ENCODE peak calls at places on chromosome 17, in seven cellular contexts. One of them, this sample, is unnamed.

GRCh38 chr17:13568746-13569739 is 32.7 kb downstream of the HS3ST3A1 start:
- DNase-seq in putamen: no peak
- DNase-seq in Daoy: peak
- DNase-seq in NCI-H460: no peak
- DNase-seq in AG04450: no peak
- DNase-seq in ascending aorta: no peak
- DNase-seq in mesothelial cell of epicardium: no peak
- DNase-seq in this sample: no peak

GRCh38 chr17:80183581-80184422 is 14.0 kb downstream of the CARD14 start:
- DNase-seq in putamen: no peak
- DNase-seq in NCI-H460: no peak
- DNase-seq in Daoy: no peak
- DNase-seq in AG04450: no peak
- DNase-seq in mesothelial cell of epicardium: no peak
- DNase-seq in ascending aorta: no peak
- DNase-seq in this sample: no peak

GRCh38 chr17:20228860-20229259 is 219.7 kb downstream of the SPECC1 start:
- DNase-seq in AG04450: no peak
- DNase-seq in ascending aorta: no peak
- DNase-seq in Daoy: no peak
- DNase-seq in putamen: no peak
- DNase-seq in mesothelial cell of epicardium: no peak
- DNase-seq in NCI-H460: no peak
- DNase-seq in this sample: no peak

GRCh38 chr17:2695243-2695960 is 16.2 kb downstream of the CLUH start:
- DNase-seq in Daoy: peak
- DNase-seq in mesothelial cell of epicardium: peak
- DNase-seq in AG04450: no peak
- DNase-seq in NCI-H460: no peak
- DNase-seq in ascending aorta: peak
- DNase-seq in putamen: no peak
- DNase-seq in this sample: no peak

GRCh38 chr17:48016112-48016511 is 21.5 kb downstream of the COPZ2 start:
- DNase-seq in ascending aorta: no peak
- DNase-seq in NCI-H460: no peak
- DNase-seq in mesothelial cell of epicardium: no peak
- DNase-seq in putamen: no peak
- DNase-seq in Daoy: peak
- DNase-seq in AG04450: no peak
- DNase-seq in this sample: no peak

GRCh38 chr17:65055280-65055707 is 1.2 kb downstream of the GNA13 start:
- DNase-seq in putamen: no peak
- DNase-seq in NCI-H460: no peak
- DNase-seq in Daoy: no peak
- DNase-seq in ascending aorta: no peak
- DNase-seq in mesothelial cell of epicardium: no peak
- DNase-seq in AG04450: no peak
- DNase-seq in this sample: no peak

GRCh38 chr17:13385481-13385907 is 216.2 kb downstream of the HS3ST3A1 start:
- DNase-seq in putamen: no peak
- DNase-seq in ascending aorta: no peak
- DNase-seq in mesothelial cell of epicardium: no peak
- DNase-seq in NCI-H460: no peak
- DNase-seq in Daoy: no peak
- DNase-seq in AG04450: no peak
- DNase-seq in this sample: no peak

GRCh38 chr17:41627316-41628072 is 3.1 kb upstream of the KRT17 start:
- DNase-seq in putamen: no peak
- DNase-seq in Daoy: no peak
- DNase-seq in NCI-H460: no peak
- DNase-seq in ascending aorta: no peak
- DNase-seq in mesothelial cell of epicardium: no peak
- DNase-seq in AG04450: no peak
- DNase-seq in this sample: no peak

GRCh38 chr17:30939059-30939689 is 17.4 kb downstream of the ADAP2 start:
- DNase-seq in AG04450: no peak
- DNase-seq in putamen: no peak
- DNase-seq in ascending aorta: no peak
- DNase-seq in mesothelial cell of epicardium: no peak
- DNase-seq in Daoy: no peak
- DNase-seq in NCI-H460: no peak
- DNase-seq in this sample: no peak

GRCh38 chr17:77619851-77620250 is 338.7 kb upstream of the TNRC6C start:
- DNase-seq in NCI-H460: no peak
- DNase-seq in Daoy: no peak
- DNase-seq in putamen: no peak
- DNase-seq in ascending aorta: no peak
- DNase-seq in AG04450: peak
- DNase-seq in mesothelial cell of epicardium: no peak
- DNase-seq in this sample: no peak

GRCh38 chr17:44358066-44358465 is 5.6 kb downstream of the FAM171A2 start:
- DNase-seq in AG04450: no peak
- DNase-seq in putamen: no peak
- DNase-seq in ascending aorta: no peak
- DNase-seq in mesothelial cell of epicardium: no peak
- DNase-seq in Daoy: no peak
- DNase-seq in NCI-H460: no peak
- DNase-seq in this sample: no peak

GRCh38 chr17:27586203-27586701 is 44.7 kb upstream of the LGALS9 start:
- DNase-seq in AG04450: peak
- DNase-seq in putamen: no peak
- DNase-seq in ascending aorta: no peak
- DNase-seq in Daoy: peak
- DNase-seq in NCI-H460: no peak
- DNase-seq in mesothelial cell of epicardium: no peak
- DNase-seq in this sample: no peak

GRCh38 chr17:34312080-34312479 is 7.2 kb upstream of the CCL8 start:
- DNase-seq in putamen: no peak
- DNase-seq in AG04450: no peak
- DNase-seq in NCI-H460: no peak
- DNase-seq in mesothelial cell of epicardium: no peak
- DNase-seq in ascending aorta: no peak
- DNase-seq in Daoy: no peak
- DNase-seq in this sample: no peak

GRCh38 chr17:32971171-32971570 is 20.5 kb upstream of the SPACA3 start:
- DNase-seq in mesothelial cell of epicardium: no peak
- DNase-seq in Daoy: peak
- DNase-seq in putamen: no peak
- DNase-seq in NCI-H460: no peak
- DNase-seq in ascending aorta: no peak
- DNase-seq in AG04450: no peak
- DNase-seq in this sample: no peak

GRCh38 chr17:48064638-48065037 is 16.5 kb downstream of the NFE2L1 start:
- DNase-seq in mesothelial cell of epicardium: no peak
- DNase-seq in AG04450: no peak
- DNase-seq in ascending aorta: no peak
- DNase-seq in NCI-H460: no peak
- DNase-seq in putamen: no peak
- DNase-seq in Daoy: no peak
- DNase-seq in this sample: no peak

GRCh38 chr17:74798239-74798707 is 22.1 kb upstream of the NAT9 start:
- DNase-seq in mesothelial cell of epicardium: no peak
- DNase-seq in NCI-H460: no peak
- DNase-seq in putamen: no peak
- DNase-seq in Daoy: peak
- DNase-seq in ascending aorta: no peak
- DNase-seq in AG04450: no peak
- DNase-seq in this sample: no peak

GRCh38 chr17:65856865-65857264 is 295.4 kb upstream of the AXIN2 start:
- DNase-seq in Daoy: no peak
- DNase-seq in mesothelial cell of epicardium: no peak
- DNase-seq in NCI-H460: no peak
- DNase-seq in AG04450: no peak
- DNase-seq in ascending aorta: no peak
- DNase-seq in putamen: no peak
- DNase-seq in this sample: no peak

GRCh38 chr17:58047751-58048150 is 35.5 kb upstream of the DYNLL2 start:
- DNase-seq in Daoy: no peak
- DNase-seq in NCI-H460: no peak
- DNase-seq in mesothelial cell of epicardium: no peak
- DNase-seq in AG04450: no peak
- DNase-seq in putamen: no peak
- DNase-seq in ascending aorta: no peak
- DNase-seq in this sample: no peak

GRCh38 chr17:30211371-30211770 is 24.1 kb downstream of the SLC6A4 start:
- DNase-seq in ascending aorta: no peak
- DNase-seq in mesothelial cell of epicardium: no peak
- DNase-seq in putamen: no peak
- DNase-seq in Daoy: no peak
- DNase-seq in AG04450: no peak
- DNase-seq in NCI-H460: no peak
- DNase-seq in this sample: no peak

GRCh38 chr17:77393867-77394539 is 253.2 kb downstream of the SEC14L1 start:
- DNase-seq in ascending aorta: no peak
- DNase-seq in Daoy: no peak
- DNase-seq in putamen: no peak
- DNase-seq in mesothelial cell of epicardium: no peak
- DNase-seq in AG04450: no peak
- DNase-seq in NCI-H460: no peak
- DNase-seq in this sample: no peak

GRCh38 chr17:60231234-60231633 is 81.5 kb downstream of the CA4 start:
- DNase-seq in NCI-H460: peak
- DNase-seq in mesothelial cell of epicardium: no peak
- DNase-seq in putamen: peak
- DNase-seq in AG04450: no peak
- DNase-seq in Daoy: no peak
- DNase-seq in ascending aorta: no peak
- DNase-seq in this sample: peak

GRCh38 chr17:80158846-80159245 is 11.0 kb upstream of the CARD14 start:
- DNase-seq in AG04450: no peak
- DNase-seq in NCI-H460: no peak
- DNase-seq in ascending aorta: no peak
- DNase-seq in Daoy: no peak
- DNase-seq in mesothelial cell of epicardium: no peak
- DNase-seq in putamen: no peak
- DNase-seq in this sample: no peak

GRCh38 chr17:61511480-61512182 is 59.4 kb downstream of the TBX4 start:
- DNase-seq in ascending aorta: no peak
- DNase-seq in Daoy: no peak
- DNase-seq in putamen: no peak
- DNase-seq in NCI-H460: no peak
- DNase-seq in mesothelial cell of epicardium: no peak
- DNase-seq in AG04450: no peak
- DNase-seq in this sample: no peak

GRCh38 chr17:82876602-82877391 is 37.0 kb upstream of the ZNF750 start:
- DNase-seq in mesothelial cell of epicardium: peak
- DNase-seq in ascending aorta: peak
- DNase-seq in putamen: peak
- DNase-seq in Daoy: peak
- DNase-seq in AG04450: peak
- DNase-seq in NCI-H460: peak
- DNase-seq in this sample: no peak

GRCh38 chr17:57834146-57834741 is 15.6 kb downstream of the MRPS23 start:
- DNase-seq in ascending aorta: peak
- DNase-seq in putamen: no peak
- DNase-seq in AG04450: no peak
- DNase-seq in mesothelial cell of epicardium: no peak
- DNase-seq in Daoy: peak
- DNase-seq in NCI-H460: no peak
- DNase-seq in this sample: no peak

GRCh38 chr17:78979780-78980623 is at the start of gene LGALS3BP:
- DNase-seq in putamen: peak
- DNase-seq in NCI-H460: peak
- DNase-seq in ascending aorta: peak
- DNase-seq in mesothelial cell of epicardium: peak
- DNase-seq in Daoy: peak
- DNase-seq in AG04450: peak
- DNase-seq in this sample: peak

GRCh38 chr17:64236827-64237403 is 26.1 kb downstream of the TEX2 start:
- DNase-seq in ascending aorta: no peak
- DNase-seq in putamen: no peak
- DNase-seq in AG04450: no peak
- DNase-seq in Daoy: no peak
- DNase-seq in mesothelial cell of epicardium: no peak
- DNase-seq in NCI-H460: no peak
- DNase-seq in this sample: no peak

GRCh38 chr17:35917519-35918213 is 12.9 kb downstream of the RDM1 start:
- DNase-seq in Daoy: no peak
- DNase-seq in mesothelial cell of epicardium: no peak
- DNase-seq in AG04450: no peak
- DNase-seq in ascending aorta: no peak
- DNase-seq in NCI-H460: no peak
- DNase-seq in putamen: no peak
- DNase-seq in this sample: no peak

GRCh38 chr17:45006927-45007461 is 38.9 kb upstream of the C1QL1 start:
- DNase-seq in mesothelial cell of epicardium: no peak
- DNase-seq in Daoy: no peak
- DNase-seq in NCI-H460: no peak
- DNase-seq in ascending aorta: no peak
- DNase-seq in putamen: no peak
- DNase-seq in AG04450: no peak
- DNase-seq in this sample: no peak

GRCh38 chr17:1620486-1620885 is 8.1 kb downstream of the SLC43A2 start:
- DNase-seq in ascending aorta: no peak
- DNase-seq in Daoy: no peak
- DNase-seq in NCI-H460: no peak
- DNase-seq in mesothelial cell of epicardium: no peak
- DNase-seq in AG04450: no peak
- DNase-seq in putamen: no peak
- DNase-seq in this sample: no peak

GRCh38 chr17:2962729-2963128 is 100.7 kb downstream of the OR1D5 start:
- DNase-seq in NCI-H460: no peak
- DNase-seq in mesothelial cell of epicardium: no peak
- DNase-seq in AG04450: no peak
- DNase-seq in ascending aorta: peak
- DNase-seq in putamen: no peak
- DNase-seq in Daoy: no peak
- DNase-seq in this sample: no peak

GRCh38 chr17:61393904-61394629 is 5.6 kb upstream of the TBX2 start:
- DNase-seq in ascending aorta: no peak
- DNase-seq in mesothelial cell of epicardium: no peak
- DNase-seq in AG04450: no peak
- DNase-seq in Daoy: no peak
- DNase-seq in NCI-H460: no peak
- DNase-seq in putamen: no peak
- DNase-seq in this sample: no peak

GRCh38 chr17:28372203-28372944 is 880 bp downstream of the SARM1 start:
- DNase-seq in NCI-H460: no peak
- DNase-seq in Daoy: peak
- DNase-seq in mesothelial cell of epicardium: no peak
- DNase-seq in ascending aorta: no peak
- DNase-seq in AG04450: no peak
- DNase-seq in putamen: no peak
- DNase-seq in this sample: no peak

GRCh38 chr17:27247071-27247957 is 46.6 kb upstream of the WSB1 start:
- DNase-seq in NCI-H460: peak
- DNase-seq in mesothelial cell of epicardium: no peak
- DNase-seq in putamen: peak
- DNase-seq in ascending aorta: peak
- DNase-seq in AG04450: peak
- DNase-seq in Daoy: peak
- DNase-seq in this sample: no peak

GRCh38 chr17:73371846-73372245 is 60.0 kb upstream of the CDC42EP4 start:
- DNase-seq in AG04450: no peak
- DNase-seq in Daoy: no peak
- DNase-seq in putamen: no peak
- DNase-seq in NCI-H460: no peak
- DNase-seq in ascending aorta: no peak
- DNase-seq in mesothelial cell of epicardium: no peak
- DNase-seq in this sample: no peak

GRCh38 chr17:182164-182751 is 808 bp upstream of the DOC2B start:
- DNase-seq in mesothelial cell of epicardium: no peak
- DNase-seq in AG04450: no peak
- DNase-seq in Daoy: peak
- DNase-seq in putamen: no peak
- DNase-seq in ascending aorta: no peak
- DNase-seq in NCI-H460: peak
- DNase-seq in this sample: peak

GRCh38 chr17:60630352-60630751 is 30.4 kb downstream of the PPM1D start:
- DNase-seq in AG04450: no peak
- DNase-seq in ascending aorta: no peak
- DNase-seq in mesothelial cell of epicardium: no peak
- DNase-seq in NCI-H460: no peak
- DNase-seq in Daoy: no peak
- DNase-seq in putamen: no peak
- DNase-seq in this sample: no peak